ENCODE peak calls at places on chromosome 12, in six cellular contexts. U, B, I, H, V and A are unnamed samples.

GRCh38 chr12:76898472-76898871 is 19.7 kb upstream of the CSRP2 start:
- DNase-seq in V (no peak), I (no peak), H (no peak), U (no peak), B (no peak), A (no peak)

GRCh38 chr12:66984962-66985361 is 284.2 kb upstream of the CAND1 start:
- DNase-seq in H (no peak), U (no peak), B (no peak), V (no peak), I (no peak), A (no peak)

GRCh38 chr12:122090759-122091535 is 12.4 kb downstream of the MLXIP start:
- DNase-seq in I (no peak), H (no peak), U (no peak), V (no peak), B (no peak), A (no peak)

GRCh38 chr12:9406564-9407424 is 198.6 kb upstream of the PZP start:
- DNase-seq in B (no peak), V (no peak), H (no peak), I (no peak), U (no peak), A (no peak)

GRCh38 chr12:106022568-106023012 is 116.2 kb downstream of the NUAK1 start:
- DNase-seq in B (no peak), U (peak; percentile 25), H (no peak), I (no peak), V (no peak), A (no peak)

GRCh38 chr12:78118486-78118885 is 287.8 kb downstream of the NAV3 start:
- DNase-seq in I (no peak), V (no peak), U (no peak), B (no peak), H (no peak), A (no peak)

GRCh38 chr12:49542592-49543160 is 3.8 kb downstream of the KCNH3 start:
- DNase-seq in H (no peak), I (no peak), U (no peak), B (no peak), V (no peak), A (no peak)

GRCh38 chr12:67765969-67766368 is 117.4 kb downstream of the DYRK2 start:
- DNase-seq in B (no peak), U (no peak), V (no peak), H (no peak), I (no peak), A (no peak)

GRCh38 chr12:12606793-12607589 is 4.7 kb upstream of the CREBL2 start:
- DNase-seq in I (no peak), U (peak; percentile 32), H (no peak), V (peak; percentile 53), B (no peak), A (no peak)

GRCh38 chr12:130613831-130614230 is 102.3 kb downstream of the RIMBP2 start:
- DNase-seq in B (no peak), I (no peak), U (no peak), H (no peak), V (no peak), A (no peak)

GRCh38 chr12:132279930-132280329 is 49.5 kb downstream of the GALNT9 start:
- DNase-seq in V (no peak), I (no peak), H (no peak), B (no peak), U (no peak), A (no peak)

GRCh38 chr12:106245767-106246166 is 2.1 kb downstream of the CKAP4 start:
- DNase-seq in V (no peak), B (no peak), H (no peak), I (no peak), U (no peak), A (no peak)

GRCh38 chr12:78229491-78230209 is 399.0 kb downstream of the NAV3 start:
- DNase-seq in H (peak; percentile 69), V (peak; percentile 21), U (peak; percentile 28), I (peak; percentile 2), B (peak; percentile 9), A (no peak)

GRCh38 chr12:75329918-75330826 is at the start of gene CAPS2:
- DNase-seq in U (peak; percentile 66), I (peak; percentile 48), H (peak; percentile 89), B (peak; percentile 82), V (no peak), A (peak; percentile 46)
- TF ChIP-seq POLR2A in U (no peak), I (no peak), H (no peak), B (no peak), V (no peak), A (no peak)

GRCh38 chr12:69097619-69098368 is 141.6 kb upstream of the CPSF6 start:
- DNase-seq in I (no peak), V (no peak), H (no peak), U (no peak), B (no peak), A (no peak)
- TF ChIP-seq TAF1 in I (no peak), V (no peak), H (no peak), U (no peak), B (no peak), A (no peak)

DNA sequence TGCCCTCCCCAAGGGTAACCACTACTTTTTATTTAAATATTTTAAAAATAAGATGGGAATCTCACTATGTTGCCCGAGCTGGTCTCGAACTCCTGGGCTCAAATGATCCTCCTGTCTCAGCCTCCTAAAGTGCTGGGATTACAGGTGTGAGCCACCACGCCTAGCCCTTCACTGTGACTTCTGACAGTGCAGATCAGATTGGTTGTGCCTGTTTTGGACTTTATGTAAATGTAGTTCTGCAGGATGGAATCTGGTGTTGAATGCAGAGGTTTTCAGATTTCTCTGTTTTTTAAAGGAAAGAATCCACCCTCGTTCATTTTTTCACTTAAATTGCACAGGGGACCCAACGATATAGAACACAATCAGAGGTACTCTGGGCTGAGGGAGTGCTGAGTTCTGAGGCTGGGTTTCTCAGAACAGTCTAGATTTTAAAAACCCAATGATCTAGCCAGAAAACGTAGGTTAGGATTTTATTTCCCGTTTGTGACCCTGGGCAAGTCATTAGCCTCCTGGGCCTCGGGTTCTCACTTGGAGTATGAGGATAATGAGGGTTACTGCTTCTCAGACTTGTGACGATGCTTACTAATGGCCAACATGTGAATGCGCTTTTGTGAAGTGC is 6.8 kb downstream of the NR4A1 start:
- DNase-seq in I (no peak), B (no peak), V (no peak), U (no peak), H (no peak), A (no peak)
- TF ChIP-seq POLR2A in I (no peak), B (no peak), V (no peak), U (no peak), H (no peak), A (no peak)

DNA sequence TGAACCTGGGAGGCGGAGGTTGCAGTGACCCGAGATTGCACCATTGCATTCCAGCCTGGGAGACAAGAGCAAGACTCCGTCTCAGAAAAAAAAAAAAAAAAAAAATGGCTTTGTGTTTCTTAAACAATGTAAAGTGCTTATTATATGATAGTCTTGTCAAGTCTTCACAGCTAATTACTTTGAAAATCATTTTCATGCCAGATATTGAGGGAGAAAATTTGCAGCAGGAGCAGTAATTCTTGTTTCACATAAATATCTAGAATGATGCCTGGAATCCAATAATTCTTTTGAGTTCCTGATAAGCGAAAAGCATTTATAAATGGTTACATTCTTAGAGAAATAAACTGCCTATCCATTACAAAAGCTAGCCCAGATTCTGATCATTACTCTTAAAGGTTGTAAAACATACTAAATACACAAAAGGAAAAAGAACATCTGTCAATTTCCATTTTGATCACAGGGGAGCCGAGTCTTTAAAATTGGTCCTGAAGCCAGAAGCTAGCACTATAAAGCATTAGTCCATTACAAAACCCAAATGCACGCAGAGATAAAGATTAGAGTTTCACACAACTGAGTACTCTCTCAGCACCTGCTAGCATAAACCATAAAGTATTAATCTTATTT is 50.3 kb downstream of the IFT81 start:
- DNase-seq in I (no peak), H (no peak), B (no peak), U (no peak), V (no peak), A (no peak)
- TF ChIP-seq TAF1 in I (no peak), H (no peak), B (no peak), U (no peak), V (no peak), A (no peak)

DNA sequence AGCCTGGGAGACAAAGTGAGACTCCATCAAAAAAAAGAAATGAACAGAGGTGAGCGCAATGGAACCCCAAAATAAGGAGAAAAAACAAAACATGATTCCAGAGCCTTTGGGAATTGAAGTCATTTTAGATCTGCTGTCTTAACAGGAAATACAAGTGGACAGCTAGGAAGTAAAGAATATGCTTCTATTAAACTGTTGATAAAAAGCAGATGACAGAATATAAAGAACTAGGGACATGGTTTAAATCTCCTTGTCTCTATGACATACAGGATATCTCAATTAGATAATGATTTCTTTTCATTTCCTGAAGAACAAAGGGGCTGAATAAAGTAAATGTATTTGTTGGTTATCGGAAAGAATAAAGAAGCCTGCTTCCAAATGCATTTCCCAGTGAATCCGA is 49.3 kb upstream of the ETV6 start:
- DNase-seq in V (no peak), B (no peak), I (no peak), H (no peak), U (no peak), A (no peak)
- TF ChIP-seq POLR2A in V (no peak), B (no peak), I (no peak), H (no peak), U (no peak), A (no peak)

GRCh38 chr12:19850341-19851065 is 411.2 kb downstream of the AEBP2 start:
- DNase-seq in H (no peak), V (no peak), I (no peak), B (no peak), U (no peak), A (no peak)
- TF ChIP-seq TAF1 in H (no peak), V (no peak), I (no peak), B (no peak), U (no peak), A (no peak)